ENCODE peak calls at places on chromosomes 4 and X, in nine cellular contexts. Z is Peyer's patch, N is tibial nerve, S is H54, I is uterus, Y is ovary, E is suprapubic skin, X is A549, V is body of pancreas. C is an unnamed sample.

GRCh38 chrX:11423362-11423818 is 130.2 kb downstream of the AMELX start:
- DNase-seq in Z (peak), N (peak), S (peak), I (no peak), Y (no peak), E (no peak), X (no peak), V (no peak), C (no peak)

GRCh38 chr4:21139327-21139726 is 439.1 kb downstream of the PACRGL start:
- DNase-seq in Z (no peak), N (no peak), S (no peak), I (no peak), Y (no peak), E (no peak), X (no peak), V (no peak), C (no peak)

GRCh38 chr4:121998024-121998423 is 46.2 kb upstream of the TRPC3 start:
- DNase-seq in Z (no peak), N (no peak), S (no peak), I (no peak), Y (no peak), E (no peak), X (no peak), V (no peak), C (no peak)

GRCh38 chr4:102693266-102693850 is 67.4 kb downstream of the MANBA start:
- DNase-seq in Z (no peak), N (no peak), S (no peak), I (no peak), Y (no peak), E (no peak), X (no peak), V (no peak), C (no peak)

GRCh38 chr4:9716093-9716492 is 65.3 kb upstream of the DRD5 start:
- DNase-seq in Z (no peak), N (no peak), S (no peak), I (no peak), Y (no peak), E (no peak), X (no peak), V (no peak), C (no peak)

GRCh38 chrX:13732246-13733067 is 2.0 kb downstream of the TRAPPC2 start:
- DNase-seq in Z (no peak), N (no peak), S (no peak), I (no peak), Y (no peak), E (no peak), X (no peak), V (no peak), C (no peak)

GRCh38 chr4:153112071-153112460 is 92.2 kb upstream of the TRIM2 start:
- DNase-seq in Z (peak), N (no peak), S (no peak), I (no peak), Y (no peak), E (no peak), X (no peak), V (no peak), C (no peak)

GRCh38 chr4:185399466-185399865 is 2.8 kb downstream of the ANKRD37 start:
- DNase-seq in Z (no peak), N (no peak), S (no peak), I (no peak), Y (no peak), E (no peak), X (no peak), V (no peak), C (no peak)

GRCh38 chrX:150084474-150085229 is 146.4 kb upstream of the EOLA2 start:
- DNase-seq in Z (no peak), N (no peak), S (no peak), I (no peak), Y (no peak), E (no peak), X (no peak), V (no peak), C (no peak)

GRCh38 chr4:95086532-95086931 is 328.8 kb downstream of the BMPR1B start:
- DNase-seq in Z (no peak), N (no peak), S (no peak), I (no peak), Y (no peak), E (no peak), X (no peak), V (no peak), C (no peak)

GRCh38 chr4:18566970-18567799 is 545.6 kb upstream of the LCORL start:
- DNase-seq in Z (peak), N (no peak), S (no peak), I (no peak), Y (no peak), E (no peak), X (no peak), V (no peak), C (no peak)
- TF ChIP-seq POLR2A in Z (no peak), N (no peak), S (no peak), I (no peak), Y (no peak), E (no peak), X (no peak), V (no peak), C (no peak)

GRCh38 chrX:39324233-39324632 is 523.0 kb downstream of the MID1IP1 start:
- DNase-seq in Z (no peak), N (no peak), S (no peak), I (no peak), Y (no peak), E (no peak), X (no peak), V (no peak), C (no peak)

GRCh38 chrX:39318497-39319343 is 517.5 kb downstream of the MID1IP1 start:
- DNase-seq in Z (no peak), N (no peak), S (no peak), I (peak), Y (peak), E (no peak), X (no peak), V (no peak), C (no peak)

DNA sequence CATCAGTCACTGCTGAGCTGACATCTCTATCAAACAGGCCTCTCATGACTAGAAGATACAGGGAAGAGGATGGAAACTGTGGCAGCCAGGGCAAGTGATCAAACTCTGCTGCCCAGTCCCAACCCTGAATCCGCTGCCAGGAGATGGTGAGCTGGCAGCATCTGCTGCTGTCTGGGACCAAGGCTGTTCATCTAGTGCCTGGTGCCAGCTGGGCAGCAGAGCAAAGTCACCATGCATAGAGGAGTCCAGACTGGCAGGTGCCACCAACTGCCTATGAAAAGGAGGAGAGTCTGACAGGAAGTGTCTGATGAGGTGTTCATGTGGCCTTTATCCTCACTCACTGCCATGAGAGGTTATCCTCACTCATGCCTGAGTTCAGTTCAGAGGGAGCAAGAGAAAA is 518.9 kb downstream of the MID1IP1 start:
- DNase-seq in Z (no peak), N (no peak), S (no peak), I (no peak), Y (no peak), E (no peak), X (no peak), V (no peak), C (no peak)
- TF ChIP-seq POLR2A in Z (no peak), N (no peak), S (no peak), I (no peak), Y (no peak), E (no peak), X (no peak), V (no peak), C (no peak)

GRCh38 chrX:16845686-16846085 is 24.5 kb downstream of the RBBP7 start:
- DNase-seq in Z (no peak), N (no peak), S (no peak), I (no peak), Y (no peak), E (no peak), X (no peak), V (no peak), C (no peak)

GRCh38 chrX:16839224-16839851 is 30.8 kb downstream of the RBBP7 start:
- DNase-seq in Z (no peak), N (no peak), S (no peak), I (no peak), Y (no peak), E (no peak), X (no peak), V (no peak), C (no peak)

GRCh38 chrX:16842684-16843083 is 27.5 kb downstream of the RBBP7 start:
- DNase-seq in Z (no peak), N (no peak), S (no peak), I (no peak), Y (no peak), E (no peak), X (no peak), V (no peak), C (no peak)

GRCh38 chrX:16839852-16840460 is 30.2 kb downstream of the RBBP7 start:
- DNase-seq in Z (no peak), N (no peak), S (no peak), I (peak), Y (no peak), E (no peak), X (no peak), V (no peak), C (no peak)

DNA sequence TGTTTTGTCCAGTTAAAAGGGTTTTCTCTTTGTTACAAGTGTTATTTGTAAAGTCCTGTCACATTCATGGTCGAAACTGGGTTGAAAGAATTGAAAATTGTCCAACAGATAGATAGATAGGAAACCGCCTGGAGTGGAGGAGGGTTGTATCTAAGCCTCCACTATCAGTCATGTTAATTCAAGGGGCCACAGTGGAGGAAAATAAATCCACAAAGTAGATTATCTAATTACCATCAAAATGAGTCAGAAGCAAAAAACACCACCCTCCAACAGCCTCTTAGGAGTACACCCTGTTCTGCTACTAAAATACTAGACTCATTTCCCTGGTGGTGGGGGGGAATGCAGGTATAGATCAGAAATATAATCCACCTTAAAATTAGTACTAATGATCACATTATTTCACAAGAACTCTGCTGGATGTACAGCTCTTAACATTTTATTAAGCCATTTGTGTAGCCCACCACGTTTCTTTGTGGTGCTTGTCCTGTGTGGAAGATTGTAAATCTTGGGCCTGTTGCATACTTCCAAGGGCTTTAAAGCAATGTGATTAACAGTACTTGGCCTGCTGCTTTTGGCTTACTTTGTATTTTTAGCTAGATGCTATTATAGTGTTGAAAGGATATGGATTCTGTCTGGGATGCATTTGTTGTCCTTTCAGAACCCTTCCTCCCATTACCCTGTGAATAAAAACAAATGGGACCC is 26.8 kb downstream of the RBBP7 start:
- DNase-seq in Z (no peak), N (no peak), S (no peak), I (no peak), Y (no peak), E (no peak), X (no peak), V (no peak), C (no peak)
- TF ChIP-seq POLR2A in Z (no peak), N (no peak), S (no peak), I (no peak), Y (no peak), E (no peak), X (no peak), V (no peak), C (no peak)

DNA sequence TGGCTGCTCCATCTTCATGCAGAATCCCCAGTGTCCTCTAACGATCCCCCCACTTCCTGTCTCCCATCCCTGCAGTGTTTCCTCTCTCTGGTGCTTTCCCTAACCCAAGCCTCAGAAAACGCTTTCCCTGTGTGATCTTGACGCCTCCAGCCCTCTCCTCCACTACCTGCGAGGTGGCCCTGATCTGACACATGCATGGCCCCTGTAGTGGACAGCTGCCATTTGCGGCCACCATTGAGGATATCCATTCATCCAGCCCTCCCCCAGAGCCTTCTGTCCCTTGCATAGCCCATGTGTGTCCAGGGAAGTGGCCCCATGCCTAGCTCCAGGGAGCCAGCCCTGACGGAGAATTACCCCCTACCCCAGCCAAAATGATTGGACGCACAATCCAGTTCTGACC is 3.1 kb downstream of the UBL4A start:
- DNase-seq in Z (no peak), N (no peak), S (no peak), I (no peak), Y (no peak), E (no peak), X (no peak), V (no peak), C (no peak)
- TF ChIP-seq POLR2A in Z (no peak), N (no peak), S (no peak), I (no peak), Y (no peak), E (no peak), X (no peak), V (no peak), C (no peak)

GRCh38 chr4:166658585-166658984 is 575.7 kb downstream of the SPOCK3 start:
- DNase-seq in Z (no peak), N (no peak), S (no peak), I (no peak), Y (no peak), E (no peak), X (no peak), V (no peak), C (no peak)
- TF ChIP-seq POLR2A in Z (no peak), N (no peak), S (no peak), I (no peak), Y (no peak), E (no peak), X (no peak), V (no peak), C (no peak)

GRCh38 chrX:134792077-134792476 is 133.8 kb upstream of the PLAC1 start:
- DNase-seq in Z (no peak), N (no peak), S (no peak), I (no peak), Y (no peak), E (no peak), X (no peak), V (no peak), C (no peak)

GRCh38 chrX:134794692-134795091 is 136.4 kb upstream of the PLAC1 start:
- DNase-seq in Z (no peak), N (no peak), S (no peak), I (no peak), Y (no peak), E (no peak), X (no peak), V (no peak), C (no peak)

GRCh38 chrX:134798472-134798871 is 140.2 kb upstream of the PLAC1 start:
- DNase-seq in Z (no peak), N (no peak), S (no peak), I (no peak), Y (no peak), E (no peak), X (no peak), V (no peak), C (no peak)

GRCh38 chrX:134801267-134801666 is 143.0 kb upstream of the PLAC1 start:
- DNase-seq in Z (no peak), N (no peak), S (no peak), I (no peak), Y (no peak), E (no peak), X (no peak), V (no peak), C (no peak)

DNA sequence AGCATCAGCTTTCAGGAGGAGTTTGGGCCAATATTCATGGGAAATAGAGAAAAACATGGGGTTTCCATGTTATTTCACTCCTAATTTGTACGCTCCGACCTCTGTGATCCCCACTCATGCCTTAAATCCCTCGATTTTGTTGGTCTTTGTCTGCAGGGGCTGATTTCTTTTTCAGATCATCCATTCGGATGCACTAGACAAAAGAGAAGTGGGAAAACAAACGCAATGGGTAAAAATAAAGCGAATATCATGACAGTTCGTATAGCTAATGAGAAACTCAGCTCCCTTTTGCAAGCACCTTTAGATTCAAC is 139.1 kb upstream of the PLAC1 start:
- DNase-seq in Z (no peak), N (no peak), S (no peak), I (no peak), Y (no peak), E (no peak), X (no peak), V (no peak), C (no peak)
- TF ChIP-seq POLR2A in Z (no peak), N (no peak), S (no peak), I (no peak), Y (no peak), E (no peak), X (no peak), V (no peak), C (no peak)

DNA sequence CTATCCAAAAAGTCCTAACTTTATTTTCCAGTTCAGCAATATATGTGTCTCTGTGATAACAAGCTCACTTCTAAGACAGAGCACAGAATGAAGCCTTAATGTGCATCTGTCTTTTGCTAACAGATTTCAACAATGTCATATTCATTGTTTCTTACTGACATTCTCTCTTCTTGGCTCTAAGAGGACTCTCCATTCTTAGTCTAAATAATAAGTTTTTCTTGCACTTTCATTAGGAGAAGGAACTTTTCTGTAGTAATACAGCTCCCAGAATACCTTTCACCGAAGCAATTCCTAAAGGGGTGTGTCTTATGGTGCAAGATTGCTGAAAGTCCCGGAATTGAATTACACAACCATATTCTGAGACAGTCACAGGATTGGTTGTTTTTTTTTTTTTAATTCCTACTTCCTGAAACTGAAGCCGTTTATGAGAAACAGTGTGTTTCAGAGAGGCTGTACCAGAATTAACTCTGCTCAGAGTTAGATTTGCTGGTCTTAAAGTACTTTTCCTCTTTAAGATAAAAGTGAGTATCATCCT is at the start of gene ALPK1:
- DNase-seq in Z (no peak), N (peak), S (peak), I (no peak), Y (no peak), E (no peak), X (peak), V (no peak), C (no peak)
- TF ChIP-seq POLR2A in Z (peak), N (peak), S (no peak), I (peak), Y (peak), E (no peak), X (no peak), V (peak), C (peak)

GRCh38 chrX:103613362-103613761 is 5.6 kb downstream of the TCEAL3 start:
- DNase-seq in Z (no peak), N (no peak), S (no peak), I (no peak), Y (no peak), E (no peak), X (no peak), V (no peak), C (no peak)

GRCh38 chrX:103610282-103610681 is 2.5 kb downstream of the TCEAL3 start:
- DNase-seq in Z (no peak), N (no peak), S (no peak), I (no peak), Y (no peak), E (no peak), X (no peak), V (no peak), C (no peak)

GRCh38 chrX:103608305-103608963 is 671 bp downstream of the TCEAL3 start:
- DNase-seq in Z (no peak), N (no peak), S (no peak), I (peak), Y (peak), E (peak), X (no peak), V (peak), C (no peak)

GRCh38 chrX:103607385-103608304 is at the start of gene TCEAL3:
- DNase-seq in Z (peak), N (peak), S (no peak), I (peak), Y (peak), E (peak), X (peak), V (peak), C (no peak)
- TF ChIP-seq POLR2A in Z (no peak), N (peak), S (peak), I (peak), Y (peak), E (no peak), X (peak), V (peak), C (no peak)

C was measured in GM12891.